ENCODE peak calls at places on chromosomes 11 and 22, in eight cellular contexts. Y, V, A, C, U, P, Q and F are unnamed samples.

GRCh38 chr22:36324414-36324813 is 63.4 kb downstream of the MYH9 start:
- DNase-seq in C (no peak), Y (no peak), A (no peak), U (no peak), V (no peak), Q (no peak), P (no peak), F (no peak)

GRCh38 chr11:123757976-123758375 is 3.7 kb upstream of the OR6X1 start:
- DNase-seq in U (peak; percentile 7), Y (no peak), A (no peak), V (no peak), C (no peak), Q (no peak), P (no peak), F (no peak)

GRCh38 chr11:108278954-108279353 is 56.1 kb downstream of the ATM start:
- DNase-seq in C (no peak), U (no peak), A (no peak), Q (no peak), P (no peak), V (no peak), Y (no peak), F (no peak)

GRCh38 chr11:33533668-33534067 is 167.0 kb downstream of the C11orf91 start:
- DNase-seq in Q (no peak), U (peak; percentile 47), C (no peak), A (no peak), Y (no peak), V (no peak), P (no peak), F (no peak)

GRCh38 chr11:61890536-61891330 is 612 bp downstream of the FADS3 start:
- DNase-seq in Y (peak; percentile 36), C (peak; percentile 55), P (peak; percentile 81), Q (peak; percentile 19), U (peak; percentile 64), A (peak; percentile 41), V (no peak), F (peak; percentile 28)

GRCh38 chr11:104995001-104995408 is 26.6 kb upstream of the CASP4 start:
- DNase-seq in V (peak; percentile 23), A (no peak), Y (no peak), C (no peak), Q (no peak), U (no peak), P (no peak), F (no peak)

GRCh38 chr22:20187777-20188566 is 37.1 kb upstream of the CCDC188 start:
- DNase-seq in U (no peak), P (no peak), A (no peak), Y (no peak), Q (no peak), C (peak; percentile 35), V (no peak), F (no peak)

GRCh38 chr11:117643606-117644300 is 153.3 kb downstream of the DSCAML1 start:
- DNase-seq in P (no peak), Q (no peak), V (peak; percentile 42), C (no peak), A (no peak), U (no peak), Y (no peak), F (no peak)

GRCh38 chr11:44008698-44009097 is 39.1 kb upstream of the ACCSL start:
- DNase-seq in A (no peak), Q (no peak), C (no peak), V (no peak), U (no peak), P (no peak), Y (no peak), F (no peak)

GRCh38 chr11:12602421-12602820 is 71.8 kb upstream of the TEAD1 start:
- DNase-seq in C (no peak), P (no peak), U (no peak), Q (no peak), A (no peak), V (no peak), Y (no peak), F (no peak)

GRCh38 chr11:9112075-9112474 is 20.7 kb upstream of the SCUBE2 start:
- DNase-seq in C (no peak), Q (no peak), Y (no peak), P (no peak), U (no peak), V (no peak), A (no peak), F (no peak)

GRCh38 chr11:76859708-76860233 is 947 bp upstream of the ACER3 start:
- DNase-seq in P (no peak), Q (no peak), V (no peak), U (no peak), C (no peak), Y (no peak), A (no peak), F (no peak)

GRCh38 chr11:126816655-126817054 is 183.9 kb downstream of the KIRREL3 start:
- DNase-seq in U (no peak), V (no peak), P (no peak), C (no peak), A (no peak), Q (no peak), Y (no peak), F (no peak)

GRCh38 chr11:125080531-125080911 is 17.4 kb downstream of the SLC37A2 start:
- DNase-seq in Q (no peak), P (no peak), C (no peak), Y (no peak), V (no peak), A (no peak), U (no peak), F (no peak)

DNA sequence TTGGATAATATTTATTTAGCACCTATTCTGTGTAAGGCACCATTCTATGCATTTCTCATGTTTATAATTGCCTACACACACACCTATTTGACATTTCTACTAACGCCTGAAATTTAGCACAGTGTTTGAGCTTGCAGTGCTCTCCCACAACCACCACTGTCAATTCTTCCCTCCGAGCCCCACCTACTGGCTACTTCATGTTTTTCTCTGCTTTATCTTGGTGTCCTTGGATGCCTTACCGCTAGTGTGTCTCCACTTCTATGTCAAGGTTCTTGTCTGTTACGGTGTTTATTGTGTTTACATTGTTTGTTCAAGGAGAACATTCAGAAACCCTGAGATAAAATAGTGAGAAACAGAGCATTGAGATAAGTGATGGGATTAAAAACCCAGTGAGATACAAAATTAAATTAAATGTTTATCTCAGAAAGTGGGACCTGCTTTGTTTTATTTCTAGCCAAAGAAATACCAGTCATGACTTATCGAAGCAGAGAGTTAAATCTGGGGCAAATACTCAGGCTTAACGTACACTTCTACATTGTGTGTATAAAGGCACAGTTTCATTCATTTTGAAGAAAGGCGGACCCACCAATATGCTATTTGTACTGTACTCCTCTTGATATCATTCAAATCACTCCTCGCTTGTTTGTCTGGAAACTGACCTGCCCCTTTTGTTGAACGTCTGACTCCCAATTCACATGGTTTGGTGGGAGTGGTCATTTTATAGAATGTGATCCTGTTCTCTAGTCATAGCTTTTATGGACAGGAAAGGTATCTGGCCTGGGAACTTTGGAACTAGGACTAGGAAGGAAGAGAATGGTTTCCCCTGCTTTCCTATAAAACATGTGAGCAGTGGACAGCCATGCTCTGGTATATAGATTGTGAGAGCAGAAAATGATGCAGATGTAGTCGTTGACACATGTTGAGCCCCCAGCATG is 39.2 kb upstream of the SLC36A4 start:
- DNase-seq in U (peak; percentile 8), Q (no peak), Y (peak; percentile 49), A (no peak), V (peak; percentile 35), P (peak; percentile 72), C (no peak), F (no peak)
- TF ChIP-seq CTCF in U (peak; percentile 57), Q (no peak), Y (peak; percentile 43), A (peak; percentile 61), V (peak; percentile 43), P (peak; percentile 55), C (peak; percentile 48), F (no peak)

GRCh38 chr11:132457445-132457844 is 1074.9 kb downstream of the OPCML start:
- DNase-seq in V (no peak), C (no peak), Q (no peak), U (no peak), Y (no peak), P (no peak), A (no peak), F (no peak)
- TF ChIP-seq CTCF in V (no peak), C (no peak), Q (no peak), U (no peak), Y (no peak), P (no peak), A (no peak), F (no peak)

GRCh38 chr22:43895986-43896645 is 4.3 kb upstream of the PNPLA5 start:
- DNase-seq in U (no peak), A (no peak), P (no peak), Y (no peak), C (no peak), V (no peak), Q (no peak), F (no peak)
- TF ChIP-seq CTCF in U (no peak), A (no peak), P (no peak), Y (no peak), C (no peak), V (no peak), Q (no peak), F (no peak)

DNA sequence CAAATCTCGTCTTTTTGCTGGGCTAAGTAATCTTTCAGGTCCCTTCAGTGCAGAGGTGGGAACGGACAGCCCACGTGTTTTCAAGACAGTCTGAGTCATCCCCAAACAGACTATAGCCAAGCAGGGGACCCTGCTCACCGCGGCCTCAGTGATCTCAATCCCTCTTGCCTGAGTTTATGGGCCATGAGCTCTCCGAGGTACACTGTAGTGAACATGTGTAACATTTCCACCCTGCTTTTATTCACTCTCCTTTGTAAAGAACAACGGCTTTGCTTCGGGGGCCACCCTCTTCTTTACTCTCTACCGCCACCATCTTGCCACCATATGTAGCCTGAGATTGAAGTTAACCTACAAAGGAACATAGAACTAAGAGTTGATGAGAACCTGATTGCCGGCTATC is 11.5 kb upstream of the KCTD14 start:
- DNase-seq in V (no peak), A (no peak), U (no peak), P (no peak), C (no peak), Y (no peak), Q (no peak), F (no peak)
- TF ChIP-seq CTCF in V (no peak), A (no peak), U (no peak), P (no peak), C (no peak), Y (no peak), Q (no peak), F (no peak)

GRCh38 chr22:30435674-30436126 is 10.1 kb downstream of the MTFP1 start:
- DNase-seq in P (no peak), Q (peak; percentile 85), V (no peak), A (no peak), C (no peak), U (no peak), Y (peak; percentile 35), F (peak; percentile 60)
- TF ChIP-seq CTCF in P (no peak), Q (peak; percentile 52), V (no peak), A (no peak), C (no peak), U (no peak), Y (no peak), F (peak; percentile 38)

GRCh38 chr11:45142241-45142885 is 4.1 kb upstream of the PRDM11 start:
- DNase-seq in A (no peak), Q (no peak), C (no peak), V (no peak), P (no peak), U (no peak), Y (peak; percentile 15), F (no peak)
- TF ChIP-seq CTCF in A (no peak), Q (no peak), C (no peak), V (no peak), P (no peak), U (no peak), Y (no peak), F (no peak)